ENCODE peak calls at places on chromosomes 12 and 14, in seven cellular contexts. T is BE2C, Z is tibial nerve, I is body of pancreas, K is cardiac fibroblast, P is fibroblast of lung, E is AG04450. U is an unnamed sample.
A peak's percentile ranks its signal among the peaks of the same experiment; 100 is the strongest.

GRCh38 chr14:68033533-68033932 is 214.0 kb downstream of the RAD51B start:
- DNase-seq in T (no peak), Z (no peak), K (peak; percentile 18), I (no peak), P (no peak), E (no peak), U (no peak)

GRCh38 chr12:62481843-62482540 is 15.4 kb downstream of the MON2 start:
- DNase-seq in K (no peak), T (peak; percentile 36), I (no peak), Z (no peak), P (no peak), E (no peak), U (no peak)

GRCh38 chr12:115404761-115405470 is 720.9 kb upstream of the TBX3 start:
- DNase-seq in I (no peak), K (peak; percentile 83), E (peak; percentile 65), T (no peak), Z (no peak), P (peak; percentile 51), U (peak; percentile 75)

GRCh38 chr14:103136388-103137271 is 13.4 kb downstream of the TNFAIP2 start:
- DNase-seq in E (no peak), K (peak; percentile 61), Z (no peak), I (no peak), P (peak; percentile 49), T (no peak), U (peak; percentile 85)

GRCh38 chr12:57133916-57134315 is 5.6 kb downstream of the LRP1 start:
- DNase-seq in K (no peak), P (no peak), Z (no peak), T (no peak), I (no peak), E (no peak), U (no peak)

GRCh38 chr12:131348226-131349010 is 362.5 kb upstream of the SFSWAP start:
- DNase-seq in I (no peak), K (no peak), T (no peak), E (no peak), P (no peak), Z (no peak), U (no peak)

GRCh38 chr14:52442602-52443001 is 109.7 kb downstream of the TXNDC16 start:
- DNase-seq in T (no peak), E (no peak), P (no peak), I (no peak), Z (no peak), K (no peak), U (no peak)

GRCh38 chr14:23187925-23188324 is 4.5 kb upstream of the SLC7A8 start:
- DNase-seq in E (no peak), I (no peak), Z (no peak), K (no peak), T (no peak), P (no peak), U (no peak)

GRCh38 chr12:98551787-98552186 is 36.4 kb downstream of the TMPO start:
- DNase-seq in I (no peak), K (no peak), T (no peak), E (no peak), P (no peak), Z (no peak), U (no peak)

DNA sequence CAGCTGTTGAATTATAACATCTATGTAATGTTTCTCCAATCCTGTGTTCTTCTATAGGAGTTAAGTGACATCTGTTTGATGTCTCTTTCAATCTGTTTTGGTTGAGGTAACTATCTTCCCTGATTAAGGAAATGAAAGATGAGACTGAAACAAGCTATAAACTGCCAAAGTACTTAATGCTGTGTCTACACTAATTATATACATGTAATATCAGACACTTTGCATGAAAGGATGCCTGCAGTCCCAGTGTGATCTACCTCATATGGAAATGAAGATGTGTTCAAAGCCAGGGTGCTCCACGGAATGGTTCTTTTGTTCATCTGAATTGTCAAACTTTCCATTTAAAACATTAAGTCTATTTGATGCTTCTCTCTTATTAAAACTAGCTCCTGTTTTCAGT is 958.3 kb downstream of the GALC start:
- DNase-seq in E (no peak), T (no peak), P (no peak), Z (no peak), K (no peak), I (no peak), U (no peak)
- H3K4me3 ChIP-seq in E (no peak overlapping the region), T (no peak overlapping the region), P (no peak overlapping the region), Z (no peak overlapping the region), K (no peak overlapping the region), I (no peak overlapping the region), U (no peak overlapping the region)

DNA sequence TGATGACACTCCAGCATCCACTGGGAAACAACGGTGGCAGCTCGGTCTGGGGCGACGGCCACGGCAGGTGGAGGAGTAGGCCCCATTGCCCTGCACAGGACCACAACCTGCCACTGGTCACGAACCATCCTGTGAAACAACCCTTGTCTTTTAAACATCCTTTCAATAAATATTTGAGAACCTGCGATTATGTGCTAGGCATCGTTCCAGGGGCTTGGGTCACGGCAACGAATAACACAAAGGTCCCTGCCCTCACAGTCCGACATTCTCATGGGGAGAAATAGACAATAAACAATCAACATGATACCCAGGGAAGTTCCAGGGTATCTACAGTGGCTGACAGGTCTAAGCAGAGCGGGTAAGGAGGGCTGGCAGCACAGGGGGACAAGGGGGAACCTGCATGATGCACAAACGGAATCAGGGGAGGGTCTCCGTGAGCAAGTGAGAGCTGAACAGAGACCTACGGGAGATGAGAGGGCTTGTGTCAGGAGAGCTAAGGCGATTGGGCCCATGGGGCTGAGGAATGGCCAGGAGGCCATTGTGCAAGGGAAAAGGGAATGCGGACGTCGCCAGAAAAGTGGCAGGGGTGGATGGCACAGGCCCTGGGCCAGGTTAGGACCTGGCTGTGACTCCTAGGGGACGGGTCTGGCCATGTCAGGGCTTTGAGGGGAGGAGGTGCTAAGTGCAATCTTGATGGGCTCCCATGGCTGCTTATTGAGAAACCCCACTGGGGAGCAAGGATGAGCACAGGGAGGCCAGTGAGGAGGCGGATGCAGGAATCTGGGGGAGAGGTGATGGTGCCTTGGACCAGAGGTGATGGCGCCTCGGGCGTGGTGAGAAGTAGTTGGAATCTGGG is 9.7 kb downstream of the SCARB1 start:
- DNase-seq in E (no peak), Z (no peak), K (no peak), P (no peak), T (no peak), I (no peak), U (no peak)
- TF ChIP-seq CTCF in E (no peak), Z (no peak), K (no peak), P (no peak), T (no peak), I (no peak), U (no peak)

GRCh38 chr12:49635656-49636055 is 12.3 kb downstream of the PRPF40B start:
- DNase-seq in T (no peak), I (no peak), Z (no peak), P (no peak), K (no peak), E (no peak), U (no peak)

GRCh38 chr12:49636574-49636973 is 13.2 kb downstream of the PRPF40B start:
- DNase-seq in K (no peak), E (no peak), T (no peak), I (no peak), P (no peak), Z (no peak), U (no peak)

GRCh38 chr12:49636979-49637378 is 13.6 kb downstream of the PRPF40B start:
- DNase-seq in E (peak; percentile 39), Z (no peak), T (peak; percentile 79), I (peak; percentile 64), K (peak; percentile 82), P (peak; percentile 77), U (peak; percentile 67)

GRCh38 chr12:49635036-49635435 is 11.7 kb downstream of the PRPF40B start:
- DNase-seq in K (no peak), E (no peak), Z (no peak), T (no peak), I (no peak), P (no peak), U (no peak)

DNA sequence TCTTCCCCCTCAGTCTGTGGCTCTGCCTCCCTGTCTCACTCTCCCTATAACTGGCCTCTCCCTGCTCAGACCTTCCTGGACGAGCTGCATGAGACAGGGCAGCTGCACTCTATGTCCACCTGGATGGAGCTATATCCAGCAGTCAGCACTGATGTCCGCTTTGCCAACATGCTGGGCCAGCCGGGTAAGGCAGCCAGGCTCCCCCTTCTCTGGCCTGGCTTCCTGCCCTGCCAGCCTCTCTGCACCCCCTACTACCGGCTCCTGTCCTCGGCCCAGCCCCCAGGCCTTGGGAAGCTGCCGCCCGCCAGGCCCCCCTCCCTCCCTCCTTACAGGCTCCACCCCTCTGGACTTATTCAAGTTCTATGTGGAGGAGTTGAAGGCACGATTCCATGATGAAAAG is 14.0 kb downstream of the PRPF40B start:
- DNase-seq in I (no peak), K (no peak), T (peak; percentile 48), P (no peak), E (no peak), Z (no peak), U (no peak)
- H3K4me3 ChIP-seq in I (no peak overlapping the region), K (no peak overlapping the region), T (peak overlapping the region; percentile 12), P (no peak overlapping the region), E (no peak overlapping the region), Z (no peak overlapping the region), U (no peak overlapping the region)

DNA sequence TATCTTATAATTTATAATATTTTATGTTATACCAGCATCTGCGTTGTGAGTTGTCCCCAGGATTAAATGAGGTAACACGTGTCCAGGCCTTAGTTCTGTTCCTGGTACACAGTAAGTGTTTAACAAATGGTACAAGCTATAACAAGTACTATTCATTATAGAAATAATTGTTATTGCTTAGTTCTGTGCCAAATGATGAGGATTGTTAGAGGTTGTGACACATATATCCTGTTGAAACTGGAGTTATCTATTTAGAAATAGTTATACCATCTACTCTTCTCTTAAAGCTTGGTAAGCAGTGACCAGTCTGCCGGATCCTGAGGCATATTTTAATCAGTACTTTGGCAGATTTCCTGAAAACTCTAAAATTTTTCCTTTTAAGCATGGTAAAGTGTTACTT is 1066.5 kb downstream of the TMTC2 start:
- DNase-seq in K (no peak), T (no peak), I (no peak), Z (no peak), E (no peak), P (no peak), U (no peak)
- TF ChIP-seq CTCF in K (no peak), T (no peak), I (no peak), Z (no peak), E (no peak), P (no peak), U (no peak)

GRCh38 chr12:52233462-52234141 is 559 bp downstream of the KRT7 start:
- DNase-seq in K (no peak), T (no peak), I (no peak), Z (no peak), E (no peak), P (no peak), U (no peak)
- H3K4me3 ChIP-seq in K (peak overlapping the region; percentile 49), T (no peak overlapping the region), I (no peak overlapping the region), Z (no peak overlapping the region), E (no peak overlapping the region), P (no peak overlapping the region), U (no peak overlapping the region)

GRCh38 chr12:121799175-121799841 is 4.5 kb upstream of the SETD1B start:
- DNase-seq in T (peak; percentile 79), Z (peak; percentile 52), P (peak; percentile 89), K (peak; percentile 83), I (peak; percentile 79), E (no peak), U (peak; percentile 84)

GRCh38 chr12:121796855-121797751 is 3.6 kb upstream of the RHOF start:
- DNase-seq in I (peak; percentile 99), E (no peak), T (peak; percentile 92), K (peak; percentile 90), P (peak; percentile 89), Z (peak; percentile 94), U (peak; percentile 93)

GRCh38 chr12:121797937-121798801 is 4.7 kb upstream of the RHOF start:
- DNase-seq in Z (peak; percentile 54), I (peak; percentile 68), K (peak; percentile 48), T (peak; percentile 98), P (peak; percentile 74), E (no peak), U (peak; percentile 72)

GRCh38 chr12:121799842-121800693 is 3.7 kb upstream of the SETD1B start:
- DNase-seq in K (peak; percentile 93), E (peak; percentile 63), Z (peak; percentile 90), I (peak; percentile 91), P (peak; percentile 93), T (peak; percentile 82), U (peak; percentile 93)

GRCh38 chr12:121798807-121799174 is 5.0 kb upstream of the SETD1B start:
- DNase-seq in Z (no peak), K (no peak), P (no peak), T (peak; percentile 14), E (no peak), I (no peak), U (no peak)
- TF ChIP-seq CTCF in Z (no peak), K (no peak), P (no peak), T (no peak), E (no peak), I (no peak), U (no peak)

U was measured in fibroblast of villous mesenchyme.